ENCODE peak calls at places on chromosomes 16 and 17, in ten cellular contexts. One of them, this sample, is unnamed.

GRCh38 chr16:68719993-68720489 is 17.1 kb upstream of the CDH1 start:
- DNase-seq in upper lobe of right lung: no peak
- DNase-seq in CD8-positive, alpha-beta T cell: no peak
- DNase-seq in PC-3: no peak
- DNase-seq in psoas muscle: no peak
- DNase-seq in A549: no peak
- DNase-seq in choroid plexus epithelial cell: no peak
- DNase-seq in BE2C: no peak
- DNase-seq in cardiac fibroblast: no peak
- DNase-seq in IMR-90: no peak
- DNase-seq in this sample: no peak

GRCh38 chr17:76270127-76270592 is 5.0 kb downstream of the UBALD2 start:
- DNase-seq in PC-3: no peak
- DNase-seq in CD8-positive, alpha-beta T cell: no peak
- DNase-seq in choroid plexus epithelial cell: no peak
- DNase-seq in A549: no peak
- DNase-seq in upper lobe of right lung: no peak
- DNase-seq in cardiac fibroblast: no peak
- DNase-seq in BE2C: no peak
- DNase-seq in psoas muscle: no peak
- DNase-seq in IMR-90: no peak
- DNase-seq in this sample: no peak

GRCh38 chr17:56739376-56739775 is 94.3 kb downstream of the C17orf67 start:
- DNase-seq in A549: no peak
- DNase-seq in BE2C: no peak
- DNase-seq in choroid plexus epithelial cell: peak; percentile 49
- DNase-seq in psoas muscle: no peak
- DNase-seq in IMR-90: peak; percentile 65
- DNase-seq in PC-3: no peak
- DNase-seq in CD8-positive, alpha-beta T cell: no peak
- DNase-seq in upper lobe of right lung: no peak
- DNase-seq in cardiac fibroblast: peak; percentile 19
- DNase-seq in this sample: no peak

GRCh38 chr17:60606036-60606435 is 6.0 kb downstream of the PPM1D start:
- DNase-seq in A549: no peak
- DNase-seq in choroid plexus epithelial cell: no peak
- DNase-seq in CD8-positive, alpha-beta T cell: no peak
- DNase-seq in cardiac fibroblast: no peak
- DNase-seq in psoas muscle: no peak
- DNase-seq in BE2C: no peak
- DNase-seq in PC-3: peak; percentile 36
- DNase-seq in IMR-90: no peak
- DNase-seq in upper lobe of right lung: no peak
- DNase-seq in this sample: no peak

GRCh38 chr17:18961634-18962493 is 9.9 kb downstream of the SLC5A10 start:
- DNase-seq in A549: peak; percentile 64
- DNase-seq in psoas muscle: no peak
- DNase-seq in CD8-positive, alpha-beta T cell: no peak
- DNase-seq in IMR-90: peak; percentile 43
- DNase-seq in PC-3: no peak
- DNase-seq in upper lobe of right lung: no peak
- DNase-seq in choroid plexus epithelial cell: peak; percentile 53
- DNase-seq in cardiac fibroblast: peak; percentile 24
- DNase-seq in BE2C: no peak
- DNase-seq in this sample: no peak

GRCh38 chr17:68319420-68320162 is 28.3 kb downstream of the ARSG start:
- DNase-seq in PC-3: no peak
- DNase-seq in psoas muscle: no peak
- DNase-seq in upper lobe of right lung: no peak
- DNase-seq in CD8-positive, alpha-beta T cell: no peak
- DNase-seq in A549: no peak
- DNase-seq in BE2C: no peak
- DNase-seq in cardiac fibroblast: no peak
- DNase-seq in choroid plexus epithelial cell: no peak
- DNase-seq in IMR-90: no peak
- DNase-seq in this sample: no peak

GRCh38 chr17:58096892-58097291 is 13.7 kb downstream of the DYNLL2 start:
- DNase-seq in cardiac fibroblast: no peak
- DNase-seq in psoas muscle: no peak
- DNase-seq in upper lobe of right lung: no peak
- DNase-seq in BE2C: no peak
- DNase-seq in CD8-positive, alpha-beta T cell: no peak
- DNase-seq in IMR-90: no peak
- DNase-seq in PC-3: peak; percentile 17
- DNase-seq in A549: no peak
- DNase-seq in choroid plexus epithelial cell: peak; percentile 2
- DNase-seq in this sample: no peak

GRCh38 chr16:12455287-12455798 is 348.3 kb downstream of the CPPED1 start:
- DNase-seq in A549: peak; percentile 62
- DNase-seq in choroid plexus epithelial cell: peak; percentile 68
- DNase-seq in psoas muscle: peak; percentile 35
- DNase-seq in cardiac fibroblast: peak; percentile 66
- DNase-seq in PC-3: peak; percentile 66
- DNase-seq in upper lobe of right lung: peak; percentile 81
- DNase-seq in IMR-90: peak; percentile 55
- DNase-seq in CD8-positive, alpha-beta T cell: no peak
- DNase-seq in BE2C: peak; percentile 60
- DNase-seq in this sample: peak; percentile 82

GRCh38 chr16:68005786-68006286 is 6.6 kb upstream of the DPEP2 start:
- DNase-seq in upper lobe of right lung: peak; percentile 70
- DNase-seq in PC-3: no peak
- DNase-seq in A549: no peak
- DNase-seq in IMR-90: no peak
- DNase-seq in BE2C: no peak
- DNase-seq in CD8-positive, alpha-beta T cell: peak; percentile 39
- DNase-seq in choroid plexus epithelial cell: peak; percentile 96
- DNase-seq in psoas muscle: no peak
- DNase-seq in cardiac fibroblast: peak; percentile 37
- DNase-seq in this sample: no peak

GRCh38 chr17:70479779-70480178 is 310.4 kb downstream of the KCNJ2 start:
- DNase-seq in A549: no peak
- DNase-seq in upper lobe of right lung: no peak
- DNase-seq in psoas muscle: no peak
- DNase-seq in PC-3: no peak
- DNase-seq in cardiac fibroblast: no peak
- DNase-seq in BE2C: no peak
- DNase-seq in choroid plexus epithelial cell: no peak
- DNase-seq in CD8-positive, alpha-beta T cell: no peak
- DNase-seq in IMR-90: no peak
- DNase-seq in this sample: no peak

GRCh38 chr16:28882476-28883180 is 4.3 kb downstream of the ATP2A1 start:
- DNase-seq in psoas muscle: peak; percentile 59
- DNase-seq in BE2C: no peak
- DNase-seq in PC-3: no peak
- DNase-seq in CD8-positive, alpha-beta T cell: no peak
- DNase-seq in IMR-90: no peak
- DNase-seq in upper lobe of right lung: no peak
- DNase-seq in cardiac fibroblast: no peak
- DNase-seq in choroid plexus epithelial cell: no peak
- DNase-seq in A549: no peak
- DNase-seq in this sample: no peak

GRCh38 chr17:28854457-28855382 is at the start of gene ERAL1:
- DNase-seq in psoas muscle: peak; percentile 86
- DNase-seq in IMR-90: peak; percentile 86
- DNase-seq in PC-3: peak; percentile 82
- DNase-seq in BE2C: peak; percentile 77
- DNase-seq in CD8-positive, alpha-beta T cell: peak; percentile 62
- DNase-seq in upper lobe of right lung: peak; percentile 91
- DNase-seq in choroid plexus epithelial cell: peak; percentile 90
- DNase-seq in cardiac fibroblast: peak; percentile 90
- DNase-seq in A549: peak; percentile 90
- DNase-seq in this sample: peak; percentile 83

GRCh38 chr17:28846231-28846630 is 3.6 kb upstream of the FAM222B start:
- DNase-seq in BE2C: no peak
- DNase-seq in CD8-positive, alpha-beta T cell: no peak
- DNase-seq in PC-3: peak; percentile 14
- DNase-seq in choroid plexus epithelial cell: no peak
- DNase-seq in cardiac fibroblast: no peak
- DNase-seq in psoas muscle: peak; percentile 2
- DNase-seq in IMR-90: no peak
- DNase-seq in upper lobe of right lung: no peak
- DNase-seq in A549: no peak
- DNase-seq in this sample: no peak

GRCh38 chr17:28843810-28844137 is 1.2 kb upstream of the FAM222B start:
- DNase-seq in upper lobe of right lung: no peak
- DNase-seq in cardiac fibroblast: no peak
- DNase-seq in PC-3: no peak
- DNase-seq in CD8-positive, alpha-beta T cell: no peak
- DNase-seq in psoas muscle: no peak
- DNase-seq in BE2C: no peak
- DNase-seq in choroid plexus epithelial cell: no peak
- DNase-seq in A549: no peak
- DNase-seq in IMR-90: no peak
- DNase-seq in this sample: no peak

GRCh38 chr17:28853295-28853694 is 1.5 kb upstream of the ERAL1 start:
- DNase-seq in PC-3: no peak
- DNase-seq in A549: no peak
- DNase-seq in IMR-90: no peak
- DNase-seq in upper lobe of right lung: no peak
- DNase-seq in choroid plexus epithelial cell: no peak
- DNase-seq in psoas muscle: no peak
- DNase-seq in BE2C: no peak
- DNase-seq in CD8-positive, alpha-beta T cell: no peak
- DNase-seq in cardiac fibroblast: no peak
- DNase-seq in this sample: no peak

GRCh38 chr17:28849281-28849680 is 5.5 kb upstream of the ERAL1 start:
- DNase-seq in BE2C: no peak
- DNase-seq in IMR-90: no peak
- DNase-seq in upper lobe of right lung: no peak
- DNase-seq in choroid plexus epithelial cell: peak; percentile 14
- DNase-seq in CD8-positive, alpha-beta T cell: no peak
- DNase-seq in PC-3: no peak
- DNase-seq in A549: peak; percentile 49
- DNase-seq in psoas muscle: no peak
- DNase-seq in cardiac fibroblast: peak; percentile 22
- DNase-seq in this sample: no peak
- TF ChIP-seq CTCF in BE2C: no peak
- TF ChIP-seq CTCF in IMR-90: peak; percentile 17
- TF ChIP-seq CTCF in upper lobe of right lung: no peak
- TF ChIP-seq CTCF in choroid plexus epithelial cell: peak; percentile 23
- TF ChIP-seq CTCF in CD8-positive, alpha-beta T cell: no peak
- TF ChIP-seq CTCF in PC-3: peak; percentile 18
- TF ChIP-seq CTCF in A549: no peak
- TF ChIP-seq CTCF in psoas muscle: no peak
- TF ChIP-seq CTCF in cardiac fibroblast: no peak
- TF ChIP-seq CTCF in this sample: no peak

DNA sequence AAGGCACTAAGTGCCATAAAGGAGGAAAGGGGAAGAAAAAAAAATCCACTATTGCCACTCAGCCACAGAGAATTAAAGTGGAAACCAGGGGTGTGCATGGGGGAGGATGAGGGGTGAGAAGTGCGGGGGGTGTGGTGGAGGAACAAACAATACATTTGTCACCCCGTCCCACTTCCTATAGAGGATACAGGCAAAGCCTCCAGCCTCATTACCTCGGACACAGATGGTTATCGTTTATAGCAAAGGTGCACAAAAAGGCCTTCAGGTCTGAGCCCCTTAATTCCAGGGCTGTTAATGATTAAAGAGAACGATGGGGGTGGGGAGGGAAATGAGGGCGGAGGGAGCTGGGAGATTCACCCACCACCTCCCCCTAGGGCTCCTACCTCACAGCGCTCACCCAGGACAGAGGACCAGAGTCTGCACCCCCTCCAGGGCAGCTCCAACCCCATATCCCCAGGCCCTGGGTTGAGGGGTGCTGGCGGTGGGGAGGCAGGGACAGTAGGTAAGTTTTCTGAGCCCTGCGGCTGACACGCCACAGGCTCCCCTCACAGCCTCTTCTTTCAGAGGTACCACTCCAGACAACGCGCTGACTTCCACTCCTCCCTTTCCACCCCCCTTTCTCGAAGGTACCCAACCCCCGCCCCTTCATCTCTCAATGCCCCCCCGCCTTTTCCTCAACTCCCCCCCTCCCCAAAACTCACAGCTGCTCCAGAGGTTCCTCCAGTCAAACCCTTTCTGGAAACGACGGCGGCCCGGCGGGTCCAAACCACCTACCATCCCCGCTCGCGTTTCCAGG is 457 bp downstream of the DCUN1D3 start:
- DNase-seq in choroid plexus epithelial cell: no peak
- DNase-seq in BE2C: no peak
- DNase-seq in CD8-positive, alpha-beta T cell: no peak
- DNase-seq in IMR-90: no peak
- DNase-seq in cardiac fibroblast: no peak
- DNase-seq in PC-3: no peak
- DNase-seq in A549: peak; percentile 36
- DNase-seq in psoas muscle: no peak
- DNase-seq in upper lobe of right lung: no peak
- DNase-seq in this sample: peak; percentile 44
- TF ChIP-seq CTCF in choroid plexus epithelial cell: peak; percentile 6
- TF ChIP-seq CTCF in BE2C: no peak
- TF ChIP-seq CTCF in CD8-positive, alpha-beta T cell: no peak
- TF ChIP-seq CTCF in IMR-90: no peak
- TF ChIP-seq CTCF in cardiac fibroblast: no peak
- TF ChIP-seq CTCF in PC-3: no peak
- TF ChIP-seq CTCF in A549: no peak
- TF ChIP-seq CTCF in psoas muscle: no peak
- TF ChIP-seq CTCF in upper lobe of right lung: no peak
- TF ChIP-seq CTCF in this sample: no peak

GRCh38 chr16:46929378-46930332 is 43.8 kb downstream of the DNAJA2 start:
- DNase-seq in PC-3: peak; percentile 64
- DNase-seq in CD8-positive, alpha-beta T cell: peak; percentile 16
- DNase-seq in upper lobe of right lung: peak; percentile 83
- DNase-seq in A549: peak; percentile 62
- DNase-seq in BE2C: peak; percentile 71
- DNase-seq in cardiac fibroblast: peak; percentile 64
- DNase-seq in choroid plexus epithelial cell: peak; percentile 70
- DNase-seq in psoas muscle: peak; percentile 71
- DNase-seq in IMR-90: peak; percentile 45
- DNase-seq in this sample: peak; percentile 80
- TF ChIP-seq CTCF in PC-3: peak; percentile 84
- TF ChIP-seq CTCF in CD8-positive, alpha-beta T cell: peak; percentile 84
- TF ChIP-seq CTCF in upper lobe of right lung: peak; percentile 87
- TF ChIP-seq CTCF in A549: peak; percentile 83
- TF ChIP-seq CTCF in BE2C: peak; percentile 91
- TF ChIP-seq CTCF in cardiac fibroblast: peak; percentile 86
- TF ChIP-seq CTCF in choroid plexus epithelial cell: peak; percentile 88
- TF ChIP-seq CTCF in psoas muscle: peak; percentile 88
- TF ChIP-seq CTCF in IMR-90: peak; percentile 79
- TF ChIP-seq CTCF in this sample: peak; percentile 96

DNA sequence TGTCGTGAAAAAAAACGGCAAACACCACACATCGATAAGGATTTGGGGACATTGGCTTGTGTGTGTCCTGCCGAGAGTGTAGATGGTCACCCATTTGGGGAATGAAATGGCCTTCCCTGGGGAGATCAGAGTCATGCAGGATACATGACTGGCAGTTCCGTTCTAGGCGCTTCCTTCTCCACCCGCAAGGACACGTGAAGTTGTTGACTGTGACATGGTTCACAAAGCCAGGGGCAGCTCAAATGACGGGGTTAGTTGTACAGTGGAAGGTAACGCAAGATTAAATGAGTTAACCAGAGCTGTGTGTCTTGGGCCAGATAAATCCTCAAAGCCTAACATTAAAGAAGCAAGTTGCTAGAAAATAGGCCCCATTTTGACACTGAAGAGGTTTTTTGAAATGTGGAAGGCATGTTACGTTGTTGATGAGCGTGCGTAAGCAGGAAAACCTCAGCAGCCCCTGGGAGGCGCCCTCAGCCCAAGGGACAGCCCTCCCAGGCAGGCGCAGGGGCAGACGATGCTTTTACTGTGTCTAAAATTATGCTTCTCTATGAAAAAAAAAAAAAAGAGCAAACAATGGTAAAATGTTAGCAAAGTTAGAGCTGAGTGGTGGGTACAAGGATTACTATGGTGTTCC is 35.9 kb upstream of the CHMP6 start:
- DNase-seq in PC-3: no peak
- DNase-seq in A549: no peak
- DNase-seq in choroid plexus epithelial cell: no peak
- DNase-seq in cardiac fibroblast: no peak
- DNase-seq in CD8-positive, alpha-beta T cell: no peak
- DNase-seq in IMR-90: no peak
- DNase-seq in upper lobe of right lung: peak; percentile 25
- DNase-seq in psoas muscle: no peak
- DNase-seq in BE2C: no peak
- DNase-seq in this sample: no peak
- TF ChIP-seq CTCF in PC-3: no peak
- TF ChIP-seq CTCF in A549: no peak
- TF ChIP-seq CTCF in choroid plexus epithelial cell: no peak
- TF ChIP-seq CTCF in cardiac fibroblast: no peak
- TF ChIP-seq CTCF in CD8-positive, alpha-beta T cell: no peak
- TF ChIP-seq CTCF in IMR-90: no peak
- TF ChIP-seq CTCF in upper lobe of right lung: no peak
- TF ChIP-seq CTCF in psoas muscle: no peak
- TF ChIP-seq CTCF in BE2C: peak; percentile 16
- TF ChIP-seq CTCF in this sample: no peak